ENCODE peak calls at places on chromosomes 3 and 15, in six cellular contexts. M is uterus, I is adrenal gland, R is AG04450, S is Peyer's patch, Q is tibial artery. Z is an unnamed sample.

GRCh38 chr3:66453525-66454463 is 47.0 kb downstream of the LRIG1 start:
- DNase-seq in M (no peak), I (no peak), R (no peak), S (no peak), Q (no peak), Z (no peak)

GRCh38 chr3:114213262-114213668 is 24.1 kb downstream of the ZNF80 start:
- DNase-seq in M (no peak), I (no peak), R (no peak), S (no peak), Q (no peak), Z (no peak)

GRCh38 chr3:194300392-194300758 is 50.8 kb downstream of the CPN2 start:
- DNase-seq in M (peak; percentile 91), I (peak; percentile 85), R (no peak), S (peak; percentile 62), Q (peak; percentile 85), Z (no peak)

GRCh38 chr15:41215708-41216107 is 14.8 kb downstream of the EXD1 start:
- DNase-seq in M (no peak), I (no peak), R (no peak), S (no peak), Q (no peak), Z (no peak)

GRCh38 chr15:58627046-58627445 is 122.5 kb downstream of the ADAM10 start:
- DNase-seq in M (no peak), I (no peak), R (no peak), S (no peak), Q (no peak), Z (no peak)

GRCh38 chr3:179734497-179735281 is 81.8 kb downstream of the USP13 start:
- DNase-seq in M (no peak), I (no peak), R (no peak), S (no peak), Q (no peak), Z (no peak)

GRCh38 chr15:68631621-68632051 is 52.8 kb downstream of the CORO2B start:
- DNase-seq in M (no peak), I (no peak), R (no peak), S (peak; percentile 74), Q (no peak), Z (no peak)

GRCh38 chr3:101319531-101319930 is 844 bp downstream of the IMPG2 start:
- DNase-seq in M (no peak), I (no peak), R (no peak), S (no peak), Q (no peak), Z (no peak)

GRCh38 chr3:196793224-196793623 is 53.6 kb downstream of the PAK2 start:
- DNase-seq in M (no peak), I (no peak), R (peak; percentile 75), S (no peak), Q (no peak), Z (no peak)

GRCh38 chr3:15810702-15811101 is 12.9 kb upstream of the ANKRD28 start:
- DNase-seq in M (no peak), I (no peak), R (no peak), S (no peak), Q (no peak), Z (no peak)

GRCh38 chr3:49411550-49411967 is 217 bp downstream of the RHOA start:
- DNase-seq in M (peak; percentile 41), I (no peak), R (no peak), S (peak; percentile 82), Q (peak; percentile 81), Z (peak; percentile 14)

GRCh38 chr3:197371521-197372075 is 73.2 kb upstream of the DLG1 start:
- DNase-seq in M (no peak), I (no peak), R (no peak), S (peak; percentile 8), Q (no peak), Z (no peak)

GRCh38 chr15:89035658-89036057 is 52.6 kb upstream of the ABHD2 start:
- DNase-seq in M (no peak), I (no peak), R (no peak), S (no peak), Q (no peak), Z (no peak)

DNA sequence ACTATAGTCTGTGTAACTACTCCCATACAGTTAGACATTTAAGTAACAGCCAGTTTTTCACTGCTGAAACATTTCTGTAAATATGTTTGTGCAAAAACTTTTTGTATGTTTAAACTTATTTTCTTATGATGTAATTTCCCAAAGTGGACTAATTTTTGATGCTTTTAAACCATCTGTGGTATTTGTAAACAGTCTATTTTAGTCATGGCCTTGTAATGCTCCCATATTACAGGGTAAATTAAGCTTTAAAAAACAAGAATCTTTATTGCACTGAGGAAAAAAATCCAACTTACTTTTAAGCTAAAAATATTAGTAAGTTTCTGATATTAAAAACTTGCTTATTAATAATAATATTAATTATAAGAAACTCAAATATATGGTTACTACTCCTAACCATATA is 13.5 kb downstream of the CCDC14 start:
- DNase-seq in M (no peak), I (no peak), R (no peak), S (no peak), Q (no peak), Z (no peak)
- TF ChIP-seq CTCF in M (no peak), I (no peak), R (no peak), S (no peak), Q (no peak), Z (no peak)

GRCh38 chr3:13189639-13190375 is 116.6 kb upstream of the IQSEC1 start:
- DNase-seq in M (no peak), I (peak; percentile 60), R (no peak), S (no peak), Q (no peak), Z (no peak)
- H3K27ac ChIP-seq in M (no peak overlapping the region), I (peak overlapping the region; percentile 65), R (no peak overlapping the region), S (no peak overlapping the region), Q (no peak overlapping the region), Z (no peak overlapping the region)

GRCh38 chr3:123449986-123450474 is 1.1 kb upstream of the ADCY5 start:
- DNase-seq in M (peak; percentile 53), I (no peak), R (no peak), S (no peak), Q (peak; percentile 79), Z (no peak)

GRCh38 chr3:123453675-123454074 is 4.8 kb upstream of the ADCY5 start:
- DNase-seq in M (no peak), I (no peak), R (no peak), S (no peak), Q (no peak), Z (no peak)

GRCh38 chr3:123449092-123449985 is 449 bp upstream of the ADCY5 start:
- DNase-seq in M (peak; percentile 33), I (peak; percentile 11), R (no peak), S (no peak), Q (peak; percentile 78), Z (no peak)

GRCh38 chr3:123448503-123449091 is at the start of gene ADCY5:
- DNase-seq in M (no peak), I (peak; percentile 24), R (no peak), S (no peak), Q (peak; percentile 74), Z (no peak)

GRCh38 chr3:123451186-123451585 is 2.3 kb upstream of the ADCY5 start:
- DNase-seq in M (no peak), I (no peak), R (no peak), S (no peak), Q (no peak), Z (no peak)
- H3K9me3 ChIP-seq in M (no peaks in the 10 kb centered on the region), I (no peaks in the 10 kb centered on the region), R (peaks cover 5% of the 10 kb centered on the region), S (no peaks in the 10 kb centered on the region), Q (no peaks in the 10 kb centered on the region), Z (no peaks in the 10 kb centered on the region)

GRCh38 chr15:73716417-73716816 is 32.2 kb downstream of the CD276 start:
- DNase-seq in M (no peak), I (no peak), R (no peak), S (no peak), Q (no peak), Z (no peak)

GRCh38 chr15:73715417-73715816 is 31.2 kb downstream of the CD276 start:
- DNase-seq in M (no peak), I (no peak), R (no peak), S (no peak), Q (no peak), Z (no peak)

GRCh38 chr15:73714695-73715301 is 30.6 kb downstream of the CD276 start:
- DNase-seq in M (no peak), I (no peak), R (no peak), S (no peak), Q (no peak), Z (no peak)

GRCh38 chr15:73717206-73717605 is 33.0 kb downstream of the CD276 start:
- DNase-seq in M (no peak), I (no peak), R (no peak), S (no peak), Q (no peak), Z (no peak)

GRCh38 chr15:73717802-73718201 is 33.6 kb downstream of the CD276 start:
- DNase-seq in M (no peak), I (no peak), R (no peak), S (no peak), Q (no peak), Z (no peak)
- TF ChIP-seq CTCF in M (no peak), I (no peak), R (no peak), S (no peak), Q (no peak), Z (no peak)

GRCh38 chr3:32459474-32459873 is 43.2 kb downstream of the CMTM6 start:
- DNase-seq in M (no peak), I (no peak), R (no peak), S (no peak), Q (no peak), Z (no peak)
- H3K27ac ChIP-seq in M (no peak overlapping the region), I (no peak overlapping the region), R (no peak overlapping the region), S (peak overlapping the region; percentile 70), Q (no peak overlapping the region), Z (peak overlapping the region; percentile 90)

Z was measured in CD4-positive, alpha-beta T cell.